ENCODE peak calls at places on chromosomes 7 and 10, in seven cellular contexts. T, U, W, J, V, C and Q are unnamed samples.

GRCh38 chr10:99964791-99965190 is 45.0 kb downstream of the DNMBP start:
- DNase-seq in T (no peak), U (no peak), W (no peak), J (no peak), V (no peak), C (no peak), Q (no peak)

GRCh38 chr7:69418865-69419670 is 179.2 kb upstream of the AUTS2 start:
- DNase-seq in T (no peak), U (no peak), W (no peak), J (no peak), V (no peak), C (no peak), Q (no peak)

GRCh38 chr7:150503155-150503554 is 11.5 kb upstream of the GIMAP7 start:
- DNase-seq in T (no peak), U (no peak), W (no peak), J (no peak), V (no peak), C (no peak), Q (no peak)

GRCh38 chr10:125777806-125778205 is 2.2 kb upstream of the MMP21 start:
- DNase-seq in T (no peak), U (no peak), W (no peak), J (no peak), V (no peak), C (no peak), Q (no peak)

GRCh38 chr7:92075455-92076158 is 58.7 kb downstream of the CYP51A1 start:
- DNase-seq in T (no peak), U (no peak), W (peak; percentile 38), J (no peak), V (no peak), C (no peak), Q (peak; percentile 43)

GRCh38 chr10:14570800-14571199 is 203.9 kb downstream of the FAM107B start:
- DNase-seq in T (no peak), U (no peak), W (no peak), J (no peak), V (no peak), C (no peak), Q (no peak)

GRCh38 chr7:7185382-7185989 is 3.1 kb downstream of the C1GALT1 start:
- DNase-seq in T (no peak), U (no peak), W (no peak), J (no peak), V (no peak), C (no peak), Q (no peak)

GRCh38 chr7:36287371-36288241 is 102.1 kb upstream of the ANLN start:
- DNase-seq in T (peak; percentile 66), U (no peak), W (no peak), J (no peak), V (no peak), C (no peak), Q (no peak)

GRCh38 chr10:80554050-80554449 is 16.3 kb downstream of the SH2D4B start:
- DNase-seq in T (no peak), U (no peak), W (no peak), J (no peak), V (no peak), C (no peak), Q (no peak)

GRCh38 chr10:104824378-104825006 is 183.4 kb downstream of the SORCS3 start:
- DNase-seq in T (no peak), U (no peak), W (peak; percentile 64), J (peak; percentile 17), V (peak; percentile 22), C (peak; percentile 15), Q (peak; percentile 20)

GRCh38 chr7:2033586-2034135 is 199.1 kb downstream of the MAD1L1 start:
- DNase-seq in T (no peak), U (no peak), W (no peak), J (no peak), V (no peak), C (no peak), Q (no peak)

GRCh38 chr7:27165655-27166474 is 528 bp upstream of the HOXA9 start:
- DNase-seq in T (no peak), U (peak; percentile 93), W (no peak), J (no peak), V (no peak), C (no peak), Q (no peak)

GRCh38 chr10:51964630-51965029 is 265.2 kb upstream of the CSTF2T start:
- DNase-seq in T (no peak), U (no peak), W (no peak), J (no peak), V (no peak), C (no peak), Q (no peak)

GRCh38 chr10:129626309-129626708 is 159.3 kb downstream of the MGMT start:
- DNase-seq in T (no peak), U (no peak), W (no peak), J (no peak), V (no peak), C (no peak), Q (no peak)

GRCh38 chr7:56063882-56064625 is at the start of gene SUMF2:
- DNase-seq in T (peak; percentile 86), U (no peak), W (peak; percentile 87), J (peak; percentile 93), V (peak; percentile 78), C (peak; percentile 88), Q (peak; percentile 98)

GRCh38 chr7:44638611-44639557 is 32.5 kb downstream of the OGDH start:
- DNase-seq in T (peak; percentile 85), U (peak; percentile 31), W (peak; percentile 88), J (peak; percentile 44), V (peak; percentile 74), C (peak; percentile 64), Q (peak; percentile 77)

GRCh38 chr10:122029503-122030199 is 40.7 kb downstream of the TACC2 start:
- DNase-seq in T (no peak), U (no peak), W (no peak), J (no peak), V (no peak), C (no peak), Q (no peak)

GRCh38 chr7:40716052-40716451 is 581.2 kb downstream of the SUGCT start:
- DNase-seq in T (no peak), U (no peak), W (no peak), J (no peak), V (no peak), C (no peak), Q (no peak)

GRCh38 chr10:110387983-110388681 is 83.4 kb upstream of the SMNDC1 start:
- DNase-seq in T (no peak), U (peak; percentile 19), W (no peak), J (no peak), V (no peak), C (no peak), Q (peak; percentile 75)

GRCh38 chr7:34454381-34454780 is 203.6 kb upstream of the NPSR1 start:
- DNase-seq in T (no peak), U (no peak), W (no peak), J (no peak), V (no peak), C (no peak), Q (no peak)

GRCh38 chr10:63166742-63167258 is 33.7 kb downstream of the NRBF2 start:
- DNase-seq in T (no peak), U (peak; percentile 24), W (peak; percentile 82), J (no peak), V (peak; percentile 64), C (peak; percentile 22), Q (peak; percentile 30)

GRCh38 chr10:6173203-6173602 is 29.5 kb upstream of the PFKFB3 start:
- DNase-seq in T (no peak), U (no peak), W (no peak), J (no peak), V (no peak), C (no peak), Q (no peak)
- TF ChIP-seq CTCF in T (no peak), U (peak; percentile 18), W (no peak), J (no peak), V (peak; percentile 52), C (no peak), Q (peak; percentile 10)

DNA sequence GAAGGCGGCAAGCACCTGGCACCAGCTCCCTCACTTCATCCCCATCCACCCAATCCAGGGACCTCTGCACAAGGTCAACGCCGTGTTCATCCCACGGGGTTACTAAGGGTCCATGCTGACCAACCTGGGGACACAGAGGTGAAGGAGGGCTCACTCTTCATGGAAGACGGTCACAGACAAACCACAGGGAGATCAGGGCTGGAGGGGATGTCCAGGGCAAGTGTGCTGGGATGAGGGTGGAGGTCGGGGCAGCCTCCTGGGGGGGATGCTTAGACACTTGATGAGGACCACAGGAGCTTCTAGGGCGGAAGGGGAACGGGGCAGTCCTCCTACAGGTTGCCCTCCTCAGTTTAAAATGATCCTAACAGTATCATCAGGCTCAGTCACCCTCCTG is 46.7 kb downstream of the FAM53B start:
- DNase-seq in T (no peak), U (no peak), W (no peak), J (no peak), V (no peak), C (no peak), Q (no peak)
- TF ChIP-seq CTCF in T (no peak), U (no peak), W (no peak), J (no peak), V (no peak), C (no peak), Q (no peak)

DNA sequence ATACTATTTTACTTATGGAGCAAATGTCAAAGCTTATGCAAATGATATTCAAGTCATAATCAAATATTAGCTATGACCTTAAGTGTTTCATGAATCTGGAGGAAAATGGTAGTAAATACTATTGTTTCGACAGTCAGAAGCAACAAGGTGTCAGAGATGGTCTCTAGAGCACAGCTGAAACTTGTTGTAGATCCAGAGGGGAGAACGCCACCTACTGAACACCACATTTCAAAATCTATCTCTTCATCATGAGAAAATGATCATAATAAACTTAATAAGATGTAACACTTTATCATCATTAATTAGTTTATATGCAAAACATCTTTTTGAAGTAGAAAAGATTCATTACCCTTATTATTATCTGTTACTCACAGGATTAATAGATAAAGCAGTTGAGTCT is 418.7 kb downstream of the GATA3 start:
- DNase-seq in T (no peak), U (no peak), W (peak; percentile 27), J (no peak), V (no peak), C (no peak), Q (no peak)
- TF ChIP-seq CTCF in T (no peak), U (no peak), W (no peak), J (no peak), V (no peak), C (no peak), Q (no peak)

GRCh38 chr10:11454958-11455566 is 156.4 kb downstream of the USP6NL start:
- DNase-seq in T (no peak), U (no peak), W (no peak), J (no peak), V (no peak), C (no peak), Q (no peak)
- TF ChIP-seq CTCF in T (peak; percentile 12), U (peak; percentile 25), W (peak; percentile 24), J (no peak), V (peak; percentile 44), C (no peak), Q (no peak)

DNA sequence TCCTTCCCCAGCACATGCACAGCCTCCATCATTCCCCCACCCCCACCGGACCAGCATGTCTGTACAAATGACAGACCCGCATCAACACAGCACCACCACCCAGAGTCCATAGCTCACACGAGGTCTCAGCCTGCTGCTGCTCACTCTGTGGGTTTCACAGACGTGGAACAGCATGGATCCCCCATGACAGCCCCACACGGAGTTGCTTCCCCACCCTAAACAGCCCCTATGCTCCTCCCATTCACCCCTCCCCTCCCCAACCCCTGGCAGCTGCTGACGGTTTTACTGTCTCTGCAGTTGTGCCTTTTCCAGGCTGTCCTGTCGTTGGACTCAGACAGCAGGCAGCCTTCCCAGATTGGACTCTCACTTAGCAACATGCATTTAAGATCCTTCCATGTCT is 167.6 kb downstream of the DIP2C start:
- DNase-seq in T (peak; percentile 18), U (no peak), W (no peak), J (peak; percentile 34), V (no peak), C (no peak), Q (no peak)
- TF ChIP-seq CTCF in T (no peak), U (no peak), W (no peak), J (no peak), V (no peak), C (no peak), Q (no peak)